ENCODE peak calls at places on chromosome 5, in four cellular contexts. Z is mesenchymal stem cell, F is H1, S is H9. O is an unnamed sample.

GRCh38 chr5:76283670-76284069 is 119.4 kb upstream of the IQGAP2 start:
- DNase-seq in Z (no peak), F (no peak), S (no peak), O (no peak)

GRCh38 chr5:140806834-140807775 is at the start of gene PCDHA4:
- DNase-seq in Z (peak), F (peak), S (peak), O (peak)

GRCh38 chr5:39513236-39513635 is 88.5 kb upstream of the DAB2 start:
- DNase-seq in Z (no peak), F (no peak), S (no peak), O (no peak)

GRCh38 chr5:76602094-76602726 is 21.0 kb downstream of the F2RL2 start:
- DNase-seq in Z (peak), F (no peak), S (no peak), O (no peak)

GRCh38 chr5:76475358-76475757 is 72.3 kb downstream of the IQGAP2 start:
- DNase-seq in Z (no peak), F (no peak), S (no peak), O (no peak)

GRCh38 chr5:95955996-95956899 is 5.4 kb downstream of the ELL2 start:
- DNase-seq in Z (no peak), F (no peak), S (no peak), O (no peak)

GRCh38 chr5:45695011-45695667 is 1.0 kb downstream of the HCN1 start:
- DNase-seq in Z (no peak), F (peak), S (peak), O (no peak)

GRCh38 chr5:11384441-11385250 is 519.6 kb downstream of the CTNND2 start:
- DNase-seq in Z (no peak), F (peak), S (peak), O (no peak)

GRCh38 chr5:74870299-74871067 is 4.3 kb upstream of the FAM169A start:
- DNase-seq in Z (no peak), F (no peak), S (no peak), O (no peak)

GRCh38 chr5:150350524-150351344 is 6.8 kb upstream of the TCOF1 start:
- DNase-seq in Z (peak), F (peak), S (peak), O (peak)

GRCh38 chr5:9765421-9765820 is 135.3 kb upstream of the TAS2R1 start:
- DNase-seq in Z (peak), F (no peak), S (no peak), O (no peak)

GRCh38 chr5:902129-902916 is 9.6 kb downstream of the TRIP13 start:
- DNase-seq in Z (no peak), F (no peak), S (no peak), O (no peak)

GRCh38 chr5:73115399-73116051 is 4.8 kb upstream of the TMEM171 start:
- DNase-seq in Z (peak), F (no peak), S (no peak), O (no peak)

GRCh38 chr5:125283372-125283771 is 536.9 kb upstream of the ZNF608 start:
- DNase-seq in Z (no peak), F (no peak), S (no peak), O (no peak)

GRCh38 chr5:171596391-171596878 is 177.0 kb downstream of the FGF18 start:
- DNase-seq in Z (peak), F (peak), S (peak), O (no peak)

GRCh38 chr5:87195104-87195581 is 72.5 kb upstream of the RASA1 start:
- DNase-seq in Z (peak), F (no peak), S (no peak), O (no peak)
- H2BK5ac ChIP-seq in Z (no peak), F (no peak), S (no peak), O (no peak)

GRCh38 chr5:168176251-168176650 is 115.2 kb upstream of the WWC1 start:
- DNase-seq in Z (no peak), F (no peak), S (no peak), O (no peak)

GRCh38 chr5:168176941-168177340 is 114.5 kb upstream of the WWC1 start:
- DNase-seq in Z (no peak), F (no peak), S (no peak), O (no peak)

GRCh38 chr5:168182269-168182668 is 109.2 kb upstream of the WWC1 start:
- DNase-seq in Z (no peak), F (no peak), S (no peak), O (no peak)

GRCh38 chr5:168177831-168178450 is 113.5 kb upstream of the WWC1 start:
- DNase-seq in Z (no peak), F (no peak), S (peak), O (no peak)

DNA sequence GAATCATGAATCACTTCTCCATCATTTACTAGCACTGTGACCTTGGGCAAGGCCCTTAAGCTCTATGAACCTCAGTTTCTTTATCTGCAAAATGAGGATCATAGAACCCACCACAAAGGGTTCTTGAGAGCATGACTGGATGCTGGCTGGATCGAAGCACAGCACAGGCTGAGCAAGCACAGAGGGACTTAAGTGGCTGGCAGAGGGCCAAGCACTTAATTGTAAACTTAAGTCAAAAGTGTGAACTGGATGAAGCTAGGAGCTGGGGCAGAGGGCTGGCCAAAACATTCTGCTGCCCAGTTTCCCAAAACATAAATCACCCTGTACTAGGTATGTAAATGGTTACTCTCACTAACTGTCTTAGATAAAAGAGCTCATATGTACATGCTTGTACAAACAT is 112.3 kb upstream of the WWC1 start:
- DNase-seq in Z (peak), F (no peak), S (no peak), O (no peak)
- H2BK12ac ChIP-seq in Z (no peak), F (no peak), S (no peak), O (no peak)

GRCh38 chr5:35777358-35778087 is 79.2 kb upstream of the IL7R start:
- DNase-seq in Z (peak), F (peak), S (peak), O (peak)
- H2BK5ac ChIP-seq in Z (no peak), F (no peak), S (no peak), O (no peak)

GRCh38 chr5:142757564-142757963 is 12.6 kb upstream of the ARHGAP26 start:
- DNase-seq in Z (no peak), F (no peak), S (no peak), O (no peak)
- H2BK12ac ChIP-seq in Z (no peak), F (no peak), S (no peak), O (no peak)

DNA sequence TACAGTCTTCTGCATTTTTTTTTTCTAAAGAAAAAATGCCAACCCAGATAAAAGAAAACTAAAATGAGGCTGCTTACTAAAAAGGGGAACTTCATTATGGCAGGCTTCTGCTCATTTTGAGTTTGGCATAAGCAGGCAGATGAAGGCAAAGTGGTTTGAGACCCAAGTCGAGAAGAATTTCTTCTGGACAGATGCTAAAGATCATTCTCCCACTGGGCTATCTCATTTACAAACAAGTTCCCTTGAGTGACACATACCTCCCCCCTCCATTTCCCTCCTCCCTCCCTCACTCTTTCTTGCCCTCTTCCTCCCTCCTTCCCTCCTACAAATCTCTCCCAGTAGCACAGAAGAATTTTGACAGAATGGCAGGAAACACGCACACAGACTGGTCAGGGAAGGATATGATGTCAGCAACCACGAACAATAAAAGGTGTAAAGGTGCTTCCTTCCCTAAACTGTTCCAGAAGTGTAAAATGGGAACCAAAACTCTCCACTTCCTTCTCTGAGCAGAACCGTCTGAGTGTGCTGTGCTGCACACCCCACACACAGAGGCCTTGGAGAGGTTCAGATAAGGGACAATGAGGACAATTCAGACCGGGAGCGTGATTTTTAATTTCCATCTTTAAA is 55.9 kb downstream of the MEF2C start:
- DNase-seq in Z (peak), F (no peak), S (peak), O (no peak)
- H2BK5ac ChIP-seq in Z (no peak), F (peak), S (no peak), O (no peak)

GRCh38 chr5:57779383-57780223 is 297.0 kb upstream of the ACTBL2 start:
- DNase-seq in Z (peak), F (peak), S (peak), O (peak)
- H2BK12ac ChIP-seq in Z (peak), F (no peak), S (no peak), O (no peak)

GRCh38 chr5:167850901-167851300 is 440.5 kb upstream of the WWC1 start:
- DNase-seq in Z (peak), F (no peak), S (no peak), O (no peak)

GRCh38 chr5:167844173-167844572 is 447.3 kb upstream of the WWC1 start:
- DNase-seq in Z (no peak), F (no peak), S (no peak), O (no peak)

GRCh38 chr5:167849874-167850273 is 441.6 kb upstream of the WWC1 start:
- DNase-seq in Z (no peak), F (no peak), S (no peak), O (no peak)

GRCh38 chr5:167840736-167841135 is 450.7 kb upstream of the WWC1 start:
- DNase-seq in Z (no peak), F (no peak), S (no peak), O (no peak)

GRCh38 chr5:167845952-167846351 is 445.5 kb upstream of the WWC1 start:
- DNase-seq in Z (no peak), F (no peak), S (no peak), O (no peak)
- H2BK5ac ChIP-seq in Z (no peak), F (no peak), S (no peak), O (no peak)

DNA sequence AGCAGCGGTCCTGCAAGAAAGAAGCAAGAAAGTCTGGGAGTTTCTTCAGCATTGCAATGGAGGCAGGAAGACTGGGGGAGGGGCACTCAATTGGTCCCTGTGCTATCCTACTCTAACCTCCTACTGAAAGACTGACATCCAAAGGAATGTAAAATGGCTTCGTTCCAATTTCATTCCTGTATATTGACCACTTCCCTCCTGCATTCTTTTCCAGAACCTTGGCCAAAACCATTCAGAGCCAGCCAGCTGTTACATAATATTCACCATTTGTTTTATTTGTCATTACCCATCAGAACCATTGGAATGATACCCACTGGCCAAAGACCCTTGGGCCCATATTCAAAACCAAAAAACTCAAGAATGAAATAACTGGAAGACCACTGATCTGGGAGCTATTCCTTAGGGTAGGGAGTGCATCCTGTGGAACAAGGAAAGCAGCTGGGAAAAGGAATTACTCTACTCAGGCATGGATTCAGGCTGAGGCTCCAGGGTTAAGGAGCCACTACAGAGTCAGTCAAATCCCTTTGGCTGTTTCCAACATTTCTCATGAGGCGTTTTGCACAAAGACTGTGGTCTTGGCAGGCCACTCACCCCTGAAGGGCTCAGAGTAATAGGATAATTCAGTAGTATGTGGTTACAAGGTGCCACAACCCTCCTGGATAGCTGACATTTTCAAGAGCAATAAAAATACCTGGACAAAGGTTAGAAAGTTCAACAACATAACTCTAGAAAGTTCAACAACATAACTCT is 148.7 kb upstream of the SLC1A3 start:
- DNase-seq in Z (no peak), F (no peak), S (no peak), O (no peak)
- H2BK12ac ChIP-seq in Z (no peak), F (no peak), S (no peak), O (no peak)

DNA sequence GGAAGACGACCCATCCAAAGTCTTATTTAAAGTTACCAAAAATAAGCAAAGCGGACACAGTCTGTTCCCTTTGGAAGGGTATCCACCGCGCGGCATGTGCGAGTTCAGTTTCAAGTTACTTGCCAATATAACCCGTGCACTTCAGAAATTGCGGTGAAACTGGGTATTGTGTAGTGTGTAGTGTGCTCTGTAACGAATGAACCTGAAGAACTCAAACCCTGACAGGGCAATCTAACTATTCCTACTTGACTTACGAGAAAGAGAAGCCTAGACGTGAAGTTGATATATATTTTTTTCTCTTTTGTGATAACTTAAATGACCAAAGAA is 1.5 kb downstream of the MAN2A1 start:
- DNase-seq in Z (no peak), F (no peak), S (no peak), O (no peak)
- H2BK5ac ChIP-seq in Z (no peak), F (no peak), S (no peak), O (no peak)

O was measured in neuronal stem cell.